ENCODE peak calls at places on chromosomes 12 and 14, in four cellular contexts. V, M, T and S are unnamed samples.

GRCh38 chr14:78933948-78934524 is 763.9 kb downstream of the NRXN3 start:
- DNase-seq in T (peak), V (no peak), M (no peak), S (no peak)

GRCh38 chr14:73741876-73742519 is 27.8 kb upstream of the PNMA1 start:
- DNase-seq in T (no peak), M (peak), V (no peak), S (no peak)

GRCh38 chr12:121465921-121466799 is 66.2 kb downstream of the RNF34 start:
- DNase-seq in T (peak), V (peak), M (peak), S (no peak)

GRCh38 chr12:81359736-81360135 is 281.9 kb downstream of the ACSS3 start:
- DNase-seq in T (no peak), V (no peak), M (no peak), S (no peak)

GRCh38 chr14:95713596-95714371 is at the start of gene TCL1A:
- DNase-seq in V (no peak), M (no peak), T (no peak), S (no peak)

GRCh38 chr12:130366159-130366558 is 28.5 kb downstream of the PIWIL1 start:
- DNase-seq in V (no peak), M (no peak), T (no peak), S (no peak)

GRCh38 chr12:107461222-107461980 is 224.2 kb upstream of the PWP1 start:
- DNase-seq in V (no peak), T (no peak), M (no peak), S (no peak)

GRCh38 chr12:113040722-113041168 is 15.8 kb upstream of the DTX1 start:
- DNase-seq in V (no peak), M (no peak), T (peak), S (no peak)

GRCh38 chr12:93325855-93326254 is 51.9 kb upstream of the NUDT4 start:
- DNase-seq in V (no peak), M (no peak), T (no peak), S (no peak)

GRCh38 chr14:76950043-76951020 is 78.2 kb downstream of the IRF2BPL start:
- DNase-seq in V (no peak), M (no peak), T (no peak), S (peak)

GRCh38 chr12:76426160-76426559 is 77.9 kb upstream of the BBS10 start:
- DNase-seq in M (no peak), V (no peak), T (no peak), S (no peak)

GRCh38 chr12:114504311-114504710 is 98.4 kb upstream of the TBX5 start:
- DNase-seq in M (no peak), T (no peak), V (no peak), S (no peak)

GRCh38 chr12:92290016-92290685 is 144.5 kb upstream of the BTG1 start:
- DNase-seq in V (no peak), T (no peak), M (no peak), S (no peak)

GRCh38 chr14:91333640-91334039 is 84.0 kb downstream of the CCDC88C start:
- DNase-seq in T (no peak), V (no peak), M (no peak), S (no peak)

GRCh38 chr14:67618617-67619063 is 1.1 kb upstream of the ARG2 start:
- DNase-seq in V (peak), M (peak), T (peak), S (peak)

GRCh38 chr14:77889971-77890442 is 90.1 kb downstream of the ADCK1 start:
- DNase-seq in V (no peak), M (no peak), T (no peak), S (no peak)

GRCh38 chr12:15830538-15830937 is 41.4 kb upstream of the EPS8 start:
- DNase-seq in T (no peak), M (no peak), V (no peak), S (no peak)

GRCh38 chr14:68199465-68200145 is 380.0 kb downstream of the RAD51B start:
- DNase-seq in V (no peak), M (no peak), T (no peak), S (peak)

GRCh38 chr12:132185698-132186097 is 41.4 kb downstream of the NOC4L start:
- DNase-seq in T (no peak), M (peak), V (peak), S (no peak)

GRCh38 chr14:64654931-64655330 is 49.3 kb upstream of the PLEKHG3 start:
- DNase-seq in M (no peak), T (no peak), V (no peak), S (no peak)

GRCh38 chr12:120684523-120684932 is 2.4 kb upstream of the MLEC start:
- DNase-seq in V (no peak), M (no peak), T (no peak), S (no peak)

GRCh38 chr14:104603623-104604401 is 760 bp downstream of the TMEM179 start:
- DNase-seq in T (no peak), M (no peak), V (no peak), S (no peak)